ENCODE peak calls at places on chromosomes 3 and 15, in six cellular contexts. D is K562, E is OCI-LY7, F is PC-9, Y is PC-3, P is astrocyte. L is an unnamed sample.

GRCh38 chr3:194586839-194587238 is 46.4 kb downstream of the TMEM44 start:
- DNase-seq in D (no peak), E (no peak), F (peak; percentile 46), Y (peak; percentile 41), P (peak; percentile 97), L (no peak)

GRCh38 chr3:8458711-8459110 is 42.9 kb upstream of the LMCD1 start:
- DNase-seq in D (no peak), E (no peak), F (no peak), Y (no peak), P (peak; percentile 99), L (no peak)

GRCh38 chr3:16060358-16060852 is 114.1 kb upstream of the GALNT15 start:
- DNase-seq in D (peak; percentile 6), E (no peak), F (peak; percentile 98), Y (peak; percentile 99), P (peak; percentile 100), L (peak; percentile 29)

GRCh38 chr3:120561251-120562045 is 34.7 kb upstream of the NDUFB4 start:
- DNase-seq in D (peak; percentile 72), E (peak; percentile 68), F (no peak), Y (peak; percentile 84), P (peak; percentile 44), L (peak; percentile 88)

GRCh38 chr3:64218329-64218728 is 6.9 kb downstream of the PRICKLE2 start:
- DNase-seq in D (no peak), E (no peak), F (no peak), Y (no peak), P (no peak), L (no peak)

GRCh38 chr15:34358367-34358766 is 8.6 kb downstream of the LPCAT4 start:
- DNase-seq in D (no peak), E (no peak), F (no peak), Y (peak; percentile 44), P (no peak), L (peak; percentile 39)

GRCh38 chr15:57859130-57859685 is 152.7 kb downstream of the POLR2M start:
- DNase-seq in D (no peak), E (no peak), F (no peak), Y (no peak), P (no peak), L (no peak)

GRCh38 chr3:61699622-61700021 is 138.3 kb downstream of the PTPRG start:
- DNase-seq in D (no peak), E (no peak), F (no peak), Y (no peak), P (no peak), L (peak; percentile 92)

GRCh38 chr3:128551872-128552271 is 58.9 kb upstream of the GATA2 start:
- DNase-seq in D (no peak), E (no peak), F (no peak), Y (no peak), P (no peak), L (no peak)

GRCh38 chr3:107323723-107324122 is 53.5 kb upstream of the CCDC54 start:
- DNase-seq in D (no peak), E (peak; percentile 77), F (no peak), Y (no peak), P (no peak), L (no peak)

GRCh38 chr3:177516130-177517011 is 319.1 kb upstream of the TBL1XR1 start:
- DNase-seq in D (no peak), E (no peak), F (no peak), Y (no peak), P (peak; percentile 99), L (peak; percentile 17)

GRCh38 chr15:40441736-40442531 is 1.2 kb downstream of the BAHD1 start:
- DNase-seq in D (peak; percentile 48), E (peak; percentile 34), F (no peak), Y (no peak), P (no peak), L (peak; percentile 43)

GRCh38 chr15:78772738-78773137 is 38.5 kb downstream of the ADAMTS7 start:
- DNase-seq in D (no peak), E (no peak), F (no peak), Y (no peak), P (no peak), L (no peak)

GRCh38 chr3:187741403-187742350 is 3.6 kb downstream of the BCL6 start:
- DNase-seq in D (peak; percentile 86), E (peak; percentile 92), F (peak; percentile 79), Y (peak; percentile 88), P (peak; percentile 71), L (peak; percentile 81)

GRCh38 chr3:21345577-21345976 is 405.4 kb downstream of the ZNF385D start:
- DNase-seq in D (no peak), E (no peak), F (no peak), Y (no peak), P (peak; percentile 9), L (no peak)

GRCh38 chr3:191360620-191361019 is 30.3 kb upstream of the UTS2B start:
- DNase-seq in D (no peak), E (no peak), F (peak; percentile 88), Y (peak; percentile 42), P (no peak), L (no peak)

GRCh38 chr3:64848822-64849221 is 161.0 kb upstream of the ADAMTS9 start:
- DNase-seq in D (no peak), E (no peak), F (no peak), Y (no peak), P (no peak), L (no peak)

GRCh38 chr15:99963976-99964375 is 230.7 kb upstream of the LYSMD4 start:
- DNase-seq in D (no peak), E (no peak), F (no peak), Y (no peak), P (no peak), L (no peak)

GRCh38 chr3:81925385-81925784 is 163.9 kb upstream of the GBE1 start:
- DNase-seq in D (no peak), E (no peak), F (no peak), Y (peak; percentile 55), P (no peak), L (no peak)

DNA sequence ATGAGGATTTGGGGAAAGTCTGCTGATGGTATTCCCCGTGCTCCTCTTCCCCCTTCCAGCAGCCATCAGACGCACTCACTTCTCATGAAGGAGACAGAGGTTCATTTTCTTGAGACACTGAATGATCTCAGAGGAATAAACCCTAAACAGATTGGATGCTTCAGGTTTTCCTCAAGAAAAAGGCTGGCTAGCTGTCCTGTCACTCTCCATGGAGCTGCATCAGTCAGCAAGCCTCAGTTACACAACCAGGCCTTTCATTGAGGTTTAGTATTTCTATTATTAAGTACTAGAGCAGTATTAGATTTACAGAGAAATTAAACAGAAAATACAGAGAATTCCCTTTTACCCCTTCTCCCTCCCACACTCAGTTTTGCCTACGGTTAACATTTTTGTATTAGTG is 166.4 kb downstream of the C3orf70 start:
- DNase-seq in D (no peak), E (no peak), F (no peak), Y (no peak), P (no peak), L (no peak)
- TF ChIP-seq CTCF in D (no peak), E (no peak), F (no peak), Y (no peak), P (no peak), L (no peak)

GRCh38 chr3:50660386-50660785 is 14.3 kb upstream of the DOCK3 start:
- DNase-seq in D (no peak), E (no peak), F (no peak), Y (no peak), P (no peak), L (no peak)
- H3K79me2 ChIP-seq in D (no peaks in the 10 kb centered on the region), E (no peaks in the 10 kb centered on the region), F (no peaks in the 10 kb centered on the region), Y (no peaks in the 10 kb centered on the region), P (no peaks in the 10 kb centered on the region), L (no peaks in the 10 kb centered on the region)

GRCh38 chr3:143134446-143134845 is 14.9 kb downstream of the CHST2 start:
- DNase-seq in D (no peak), E (no peak), F (no peak), Y (peak; percentile 37), P (peak; percentile 22), L (no peak)
- TF ChIP-seq CTCF in D (no peak), E (no peak), F (no peak), Y (no peak), P (no peak), L (no peak)

DNA sequence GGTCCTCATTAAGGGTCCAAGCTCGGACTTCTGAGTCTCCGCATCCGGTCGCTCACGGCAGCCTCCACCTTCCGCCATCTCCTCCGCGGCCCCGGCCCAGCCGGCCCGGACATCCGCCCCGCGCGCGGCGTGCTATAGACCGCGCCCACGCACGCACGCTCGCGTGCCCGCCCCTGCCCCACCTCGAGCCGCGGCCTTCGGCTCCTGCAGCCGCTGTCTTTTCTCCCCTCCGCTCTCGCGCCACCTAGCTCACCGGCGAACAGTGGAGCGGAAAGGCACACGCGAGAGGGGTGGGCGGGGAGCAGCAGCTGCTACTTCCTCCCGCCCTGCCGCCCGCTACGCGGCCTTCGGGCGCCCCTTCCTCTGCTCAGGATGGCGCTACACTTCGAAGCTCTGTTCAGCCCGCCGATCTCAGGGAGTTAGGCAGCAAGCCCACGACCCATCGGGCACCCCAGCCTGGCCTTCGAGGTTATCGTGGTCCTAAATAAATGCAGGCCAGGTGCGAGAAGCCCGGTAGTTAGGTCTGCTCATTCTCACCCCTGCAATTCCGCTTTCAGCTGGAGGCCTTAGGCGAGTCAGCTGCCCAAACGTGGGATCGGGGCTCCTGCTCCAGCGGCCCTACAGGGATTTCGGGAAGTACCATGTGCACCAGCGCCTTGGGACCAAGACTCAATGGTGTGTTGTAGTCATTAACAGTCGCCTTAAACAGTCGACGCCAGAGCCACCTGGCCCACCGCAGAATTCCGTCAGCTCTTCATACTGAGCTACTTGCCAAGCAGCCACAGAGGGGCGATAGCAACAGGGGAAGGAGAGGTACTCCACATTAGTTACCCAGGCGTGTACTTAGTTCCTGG is at the start of gene USP4:
- DNase-seq in D (peak; percentile 95), E (peak; percentile 97), F (peak; percentile 81), Y (peak; percentile 92), P (peak; percentile 82), L (peak; percentile 88)
- H3K79me2 ChIP-seq in D (peaks cover 45% of the 10 kb centered on the region), E (peaks cover 32% of the 10 kb centered on the region), F (peaks cover 35% of the 10 kb centered on the region), Y (peaks cover 43% of the 10 kb centered on the region), P (peaks cover 54% of the 10 kb centered on the region), L (peaks cover 25% of the 10 kb centered on the region)